ENCODE peak calls at places on chromosomes 2 and 18, in five cellular contexts. D is ELF-1; N is stimulated activated CD4-positive, alpha-beta T cell treated with anti-CD3 and anti-CD28 coated beads, Interleukin-4, amount 100 ng/mL, for 24 hours; I is chondrocyte; P is fibroblast of lung. H is an unnamed sample.

GRCh38 chr18:49997468-49998045 is 184.2 kb upstream of the ACAA2 start:
- DNase-seq in D (no peak), I (no peak), N (no peak), P (no peak), H (no peak)

GRCh38 chr2:68737717-68738116 is 3.1 kb downstream of the ARHGAP25 start:
- DNase-seq in N (peak; percentile 54), I (no peak), P (no peak), D (no peak), H (no peak)

GRCh38 chr2:225598426-225598825 is 198.9 kb downstream of the NYAP2 start:
- DNase-seq in D (no peak), P (peak; percentile 66), N (no peak), I (no peak), H (no peak)

GRCh38 chr2:46814160-46814559 is 101.4 kb downstream of the MCFD2 start:
- DNase-seq in I (no peak), D (no peak), P (peak; percentile 96), N (no peak), H (no peak)

GRCh38 chr18:21484851-21485636 is 115.5 kb downstream of the ESCO1 start:
- DNase-seq in P (peak; percentile 53), D (no peak), I (no peak), N (no peak), H (no peak)

GRCh38 chr2:3601561-3602271 is 6.8 kb downstream of the COLEC11 start:
- DNase-seq in N (no peak), I (peak; percentile 56), D (no peak), P (no peak), H (no peak)

GRCh38 chr2:43472527-43473194 is 123.2 kb downstream of the THADA start:
- DNase-seq in P (no peak), I (no peak), D (no peak), N (no peak), H (no peak)

GRCh38 chr2:134372141-134372540 is 118.3 kb downstream of the MGAT5 start:
- DNase-seq in P (peak; percentile 89), I (no peak), N (no peak), D (no peak), H (no peak)

GRCh38 chr2:160752475-160753330 is 259.1 kb upstream of the RBMS1 start:
- DNase-seq in P (peak; percentile 74), N (no peak), D (no peak), I (no peak), H (peak; percentile 62)

GRCh38 chr2:112121682-112122254 is 16.4 kb upstream of the FBLN7 start:
- DNase-seq in P (peak; percentile 44), I (no peak), D (no peak), N (peak; percentile 65), H (no peak)

GRCh38 chr2:120132190-120132589 is 91.0 kb downstream of the TMEM185B start:
- DNase-seq in I (no peak), N (no peak), P (peak; percentile 86), D (no peak), H (no peak)

GRCh38 chr18:9608298-9608697 is 6.1 kb downstream of the PPP4R1 start:
- DNase-seq in D (no peak), N (no peak), I (no peak), P (peak; percentile 51), H (no peak)

GRCh38 chr18:74316257-74317180 is 880 bp downstream of the C18orf63 start:
- DNase-seq in P (peak; percentile 84), I (peak; percentile 71), D (peak; percentile 12), N (no peak), H (no peak)

GRCh38 chr18:30763913-30764350 is 278.6 kb downstream of the DSC3 start:
- DNase-seq in I (no peak), P (no peak), D (peak; percentile 85), N (no peak), H (no peak)

GRCh38 chr2:159615936-159616733 is at the start of gene BAZ2B:
- DNase-seq in P (peak; percentile 92), N (peak; percentile 7), I (peak; percentile 90), D (peak; percentile 79), H (peak; percentile 59)

GRCh38 chr18:1505856-1506255 is 601.2 kb downstream of the ADCYAP1 start:
- DNase-seq in D (peak; percentile 31), I (no peak), P (no peak), N (no peak), H (no peak)